ENCODE peak calls at places on chromosomes 16 and 17, in ten cellular contexts. S, R, W, X, Z, F, Q, G, V and E are unnamed samples.
A peak's percentile ranks its signal among the peaks of the same experiment; 100 is the strongest.

GRCh38 chr16:30893082-30893743 is 664 bp downstream of the BCL7C start:
- DNase-seq in Z (peak; percentile 74), X (peak; percentile 21), R (no peak), V (no peak), F (peak; percentile 35), W (no peak), Q (no peak), S (no peak), G (no peak), E (no peak)

GRCh38 chr17:80877829-80878303 is 113.8 kb upstream of the CHMP6 start:
- DNase-seq in G (no peak), F (no peak), Q (no peak), W (peak; percentile 42), S (no peak), Z (peak; percentile 44), X (no peak), V (peak; percentile 45), R (no peak), E (no peak)

GRCh38 chr17:50258647-50259483 is 15.4 kb upstream of the TMEM92 start:
- DNase-seq in S (peak; percentile 79), Z (no peak), W (no peak), V (peak; percentile 68), X (no peak), R (no peak), G (peak; percentile 85), F (no peak), Q (no peak), E (no peak)

GRCh38 chr17:63435681-63436522 is 10.2 kb downstream of the CYB561 start:
- DNase-seq in S (no peak), Z (peak; percentile 77), G (no peak), V (no peak), F (peak; percentile 39), W (peak; percentile 80), X (no peak), R (no peak), Q (peak; percentile 26), E (no peak)

GRCh38 chr17:21194688-21195087 is 19.3 kb downstream of the TMEM11 start:
- DNase-seq in F (no peak), S (no peak), R (peak; percentile 31), G (no peak), Q (no peak), W (no peak), V (no peak), Z (no peak), X (no peak), E (no peak)

GRCh38 chr17:45092932-45093430 is 31.9 kb downstream of the NMT1 start:
- DNase-seq in F (no peak), V (peak; percentile 97), R (peak; percentile 98), W (no peak), Q (peak; percentile 97), G (peak; percentile 95), S (peak; percentile 96), X (no peak), Z (peak; percentile 82), E (peak; percentile 82)

GRCh38 chr16:13254998-13255614 is 353.7 kb downstream of the SHISA9 start:
- DNase-seq in F (peak; percentile 34), Z (no peak), X (no peak), S (no peak), R (no peak), Q (no peak), V (no peak), W (no peak), G (no peak), E (no peak)

GRCh38 chr16:87415441-87415840 is 23.3 kb downstream of the MAP1LC3B start:
- DNase-seq in F (no peak), X (no peak), V (peak; percentile 48), Q (no peak), Z (no peak), S (no peak), W (no peak), G (peak; percentile 50), R (no peak), E (no peak)

GRCh38 chr17:48542956-48543853 is 1.7 kb downstream of the HOXB2 start:
- DNase-seq in W (peak; percentile 84), V (no peak), S (no peak), X (peak; percentile 47), Q (peak; percentile 57), Z (no peak), G (peak; percentile 94), F (peak; percentile 56), R (peak; percentile 66), E (no peak)

GRCh38 chr17:82490512-82491195 is 28.9 kb upstream of the FOXK2 start:
- DNase-seq in Z (no peak), F (peak; percentile 38), G (no peak), W (peak; percentile 51), V (no peak), S (no peak), R (no peak), Q (no peak), X (peak; percentile 93), E (no peak)
- TF ChIP-seq CTCF in Z (no peak), F (no peak), G (no peak), W (no peak), V (no peak), S (no peak), R (no peak), Q (no peak), X (peak; percentile 55), E (no peak)

DNA sequence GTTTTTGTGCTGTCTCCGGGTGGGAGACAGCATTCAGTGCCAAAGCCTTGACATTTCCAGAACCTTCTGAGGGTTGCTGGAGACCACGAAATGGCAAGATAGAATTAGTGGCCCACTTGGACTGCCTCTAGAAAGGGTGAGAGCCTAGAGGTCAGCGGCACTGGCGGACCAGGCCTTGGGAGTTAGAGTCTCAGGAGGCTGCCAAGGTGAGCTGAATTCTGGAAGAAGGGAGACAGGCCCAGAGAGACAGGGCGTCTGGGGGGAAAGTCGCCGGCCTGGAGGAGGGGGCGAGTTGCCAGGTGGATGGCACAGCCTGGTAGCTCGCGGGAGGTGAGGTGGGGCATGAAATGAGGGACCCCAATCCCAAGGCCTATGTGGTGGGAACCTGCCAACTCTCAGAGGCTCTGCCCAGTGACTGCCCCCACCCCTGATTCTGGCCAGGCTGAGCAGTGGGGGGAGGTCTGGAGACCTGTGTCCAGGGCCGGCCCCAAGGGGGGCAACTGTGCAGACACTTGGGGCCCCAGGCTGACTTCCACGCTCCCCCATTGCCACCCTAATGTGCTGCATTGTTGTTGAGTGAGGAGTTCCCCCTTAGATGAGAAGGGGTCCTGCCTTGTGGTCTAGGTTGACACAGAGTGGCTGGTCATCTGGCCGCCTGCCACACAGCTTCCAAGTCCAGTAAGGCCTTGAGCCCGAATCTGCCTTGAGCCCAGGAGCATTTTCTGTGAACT is 211.1 kb upstream of the CIBAR2 start:
- DNase-seq in X (no peak), Q (peak; percentile 43), W (no peak), S (no peak), V (no peak), R (no peak), Z (no peak), F (no peak), G (no peak), E (no peak)
- H3K4me3 ChIP-seq in X (no peak overlapping the region), Q (no peak overlapping the region), W (no peak overlapping the region), S (no peak overlapping the region), V (no peak overlapping the region), R (no peak overlapping the region), Z (no peak overlapping the region), F (no peak overlapping the region), G (no peak overlapping the region), E (no peak overlapping the region)

GRCh38 chr16:89987169-89987568 is 32.1 kb downstream of the DBNDD1 start:
- DNase-seq in R (no peak), F (no peak), G (no peak), V (no peak), Q (no peak), X (no peak), S (no peak), Z (no peak), W (no peak), E (no peak)

GRCh38 chr16:89990799-89991198 is 28.5 kb downstream of the DBNDD1 start:
- DNase-seq in Q (no peak), W (no peak), S (no peak), Z (no peak), X (no peak), V (no peak), F (no peak), R (no peak), G (no peak), E (no peak)

GRCh38 chr16:89985219-89985618 is 34.0 kb downstream of the DBNDD1 start:
- DNase-seq in S (no peak), Q (no peak), V (no peak), G (no peak), X (no peak), F (no peak), Z (no peak), W (no peak), R (no peak), E (no peak)

GRCh38 chr16:89986600-89986999 is 32.7 kb downstream of the DBNDD1 start:
- DNase-seq in W (no peak), F (no peak), V (no peak), X (no peak), Z (no peak), G (no peak), S (no peak), R (no peak), Q (no peak), E (no peak)

DNA sequence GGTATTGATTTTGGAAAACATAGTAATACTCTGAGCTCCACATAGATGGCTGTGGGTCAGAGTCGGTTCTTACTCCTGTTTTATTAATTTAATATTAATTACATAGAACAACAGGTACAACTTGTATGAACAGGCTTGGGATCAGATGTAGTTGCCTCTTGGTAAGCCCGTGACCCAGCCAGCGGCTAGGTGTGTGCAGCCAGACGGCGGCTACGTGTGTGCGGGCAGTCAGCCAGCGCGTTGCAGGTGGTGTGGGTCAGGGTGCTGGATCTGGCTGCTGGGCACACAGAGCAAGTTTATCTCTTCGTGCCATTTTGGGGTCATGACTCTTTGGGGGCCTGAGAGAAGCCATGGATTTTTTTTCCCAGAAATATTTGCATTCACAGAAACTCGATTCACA is 30.3 kb downstream of the DBNDD1 start:
- DNase-seq in G (no peak), W (no peak), S (no peak), V (no peak), F (no peak), R (no peak), Q (no peak), Z (no peak), X (no peak), E (no peak)
- TF ChIP-seq CTCF in G (no peak), W (no peak), S (no peak), V (no peak), F (no peak), R (no peak), Q (no peak), Z (no peak), X (no peak), E (no peak)

DNA sequence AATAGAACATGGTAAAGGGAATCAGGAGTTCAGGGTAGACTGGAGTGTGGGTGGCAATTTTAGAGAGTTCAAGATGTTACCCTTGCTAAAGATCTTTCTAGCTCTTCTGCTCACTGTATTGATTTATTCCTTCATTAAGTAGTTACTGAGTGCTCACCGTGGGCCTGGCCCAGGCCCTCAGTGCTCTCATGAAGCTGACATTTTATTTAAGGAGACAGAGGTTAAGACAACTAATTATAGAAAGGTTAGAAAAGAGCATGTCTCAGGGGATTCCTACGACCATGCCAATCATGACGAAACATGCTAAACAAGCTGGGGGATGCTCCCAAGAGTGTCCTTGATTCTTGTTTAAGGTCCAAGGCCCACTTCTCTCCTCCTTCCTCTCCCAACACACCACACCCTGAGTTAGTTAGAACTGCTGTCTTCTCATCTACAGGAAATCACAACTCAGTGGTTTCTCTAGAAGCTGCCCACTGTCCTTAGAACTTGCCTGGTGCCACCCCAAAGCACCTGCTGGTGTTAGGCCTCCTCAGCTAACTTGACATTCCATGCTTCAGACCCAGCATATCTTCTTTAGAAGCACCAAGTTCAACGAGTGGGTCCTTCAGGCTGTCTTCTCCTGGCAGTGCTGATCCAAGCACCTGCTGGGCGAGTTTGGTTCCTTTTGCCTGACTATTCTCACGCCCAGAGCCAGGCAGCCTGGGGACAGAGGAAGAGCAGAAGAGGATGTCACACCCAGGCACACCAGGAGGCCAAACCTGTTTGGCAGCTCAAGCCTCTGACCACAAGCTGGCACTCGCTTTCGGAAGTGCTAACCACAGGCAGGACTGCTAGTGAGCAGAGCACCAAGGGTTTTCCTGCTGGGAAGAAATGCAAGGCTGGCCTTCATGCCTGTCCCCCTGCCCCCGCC is 78.9 kb downstream of the GAS7 start:
- DNase-seq in F (peak; percentile 61), V (peak; percentile 70), Q (peak; percentile 35), W (no peak), X (no peak), S (no peak), G (peak; percentile 93), R (no peak), Z (peak; percentile 82), E (no peak)
- H3K4me3 ChIP-seq in F (no peak overlapping the region), V (no peak overlapping the region), Q (no peak overlapping the region), W (no peak overlapping the region), X (no peak overlapping the region), S (no peak overlapping the region), G (no peak overlapping the region), R (no peak overlapping the region), Z (no peak overlapping the region), E (no peak overlapping the region)